ENCODE peak calls at places on chromosomes 2 and 18, in four cellular contexts. X is mammary epithelial cell; D is CD4-positive, CD25-positive, alpha-beta regulatory T cell; S is right lobe of liver. I is an unnamed sample.

GRCh38 chr2:120343433-120344105 is 2.4 kb upstream of the INHBB start:
- DNase-seq in D (peak; percentile 63), S (peak; percentile 85), X (peak; percentile 57), I (peak; percentile 37)

GRCh38 chr2:65129613-65130439 is at the start of gene RAB1A:
- DNase-seq in S (peak; percentile 100), X (peak; percentile 99), D (peak; percentile 100), I (peak; percentile 99)

GRCh38 chr2:47534179-47534919 is 131.4 kb downstream of the MSH2 start:
- DNase-seq in X (peak; percentile 74), D (no peak), S (no peak), I (no peak)

GRCh38 chr2:119650971-119651370 is 28.0 kb upstream of the TMEM177 start:
- DNase-seq in X (no peak), D (no peak), S (no peak), I (no peak)

GRCh38 chr2:227623225-227623624 is 5.9 kb downstream of the SCYGR4 start:
- DNase-seq in D (no peak), X (peak; percentile 35), S (no peak), I (no peak)

GRCh38 chr18:71808576-71808975 is 735.6 kb downstream of the CBLN2 start:
- DNase-seq in S (no peak), X (no peak), D (no peak), I (no peak)

GRCh38 chr2:170455617-170456426 is 259.3 kb upstream of the SP5 start:
- DNase-seq in X (no peak), S (no peak), D (no peak), I (no peak)

GRCh38 chr2:42385225-42385624 is 24.2 kb upstream of the COX7A2L start:
- DNase-seq in X (no peak), D (no peak), S (no peak), I (no peak)

GRCh38 chr2:231531408-231532188 is 1.4 kb upstream of the NMUR1 start:
- DNase-seq in D (no peak), X (no peak), S (no peak), I (no peak)

GRCh38 chr2:99697811-99698568 is 208.2 kb upstream of the REV1 start:
- DNase-seq in X (peak; percentile 45), D (no peak), S (no peak), I (no peak)

GRCh38 chr18:56884511-56884910 is 233.4 kb downstream of the WDR7 start:
- DNase-seq in D (no peak), S (no peak), X (peak; percentile 32), I (no peak)

GRCh38 chr2:2653221-2653620 is 322.1 kb upstream of the MYT1L start:
- DNase-seq in D (no peak), X (no peak), S (no peak), I (no peak)

GRCh38 chr2:160141944-160142343 is 58.1 kb downstream of the ITGB6 start:
- DNase-seq in S (no peak), X (no peak), D (no peak), I (no peak)

GRCh38 chr2:28981016-28981441 is at the start of gene TOGARAM2:
- DNase-seq in X (no peak), D (no peak), S (no peak), I (no peak)

GRCh38 chr2:173990970-173991819 is 26.0 kb upstream of the SP3 start:
- DNase-seq in S (peak; percentile 88), X (peak; percentile 34), D (no peak), I (no peak)

GRCh38 chr2:18824317-18824716 is 234.9 kb upstream of the NT5C1B start:
- DNase-seq in S (peak; percentile 72), X (no peak), D (no peak), I (no peak)

GRCh38 chr2:65432227-65433190 is at the start of gene SPRED2:
- DNase-seq in S (peak; percentile 96), X (peak; percentile 97), D (peak; percentile 80), I (peak; percentile 67)

GRCh38 chr2:212530991-212531390 is 7.6 kb downstream of the ERBB4 start:
- DNase-seq in D (no peak), X (no peak), S (no peak), I (no peak)

GRCh38 chr2:96264656-96265348 is 995 bp downstream of the TMEM127 start:
- DNase-seq in X (no peak), D (peak; percentile 63), S (peak; percentile 68), I (no peak)

GRCh38 chr2:23381084-23381483 is 3.9 kb upstream of the KLHL29 start:
- DNase-seq in X (peak; percentile 86), D (no peak), S (peak; percentile 71), I (peak; percentile 14)

GRCh38 chr2:65546406-65546805 is 114.0 kb upstream of the SPRED2 start:
- DNase-seq in D (no peak), X (no peak), S (no peak), I (no peak)

GRCh38 chr2:3837086-3837485 is 133.7 kb downstream of the DCDC2C start:
- DNase-seq in D (no peak), S (no peak), X (no peak), I (no peak)

GRCh38 chr2:197575987-197576386 is 60.1 kb downstream of the MOB4 start:
- DNase-seq in S (no peak), D (no peak), X (peak; percentile 42), I (no peak)

GRCh38 chr2:127575185-127575765 is 39.8 kb downstream of the MYO7B start:
- DNase-seq in X (no peak), D (peak; percentile 61), S (no peak), I (no peak)

GRCh38 chr2:37602040-37602439 is 69.4 kb downstream of the CDC42EP3 start:
- DNase-seq in S (no peak), X (no peak), D (peak; percentile 44), I (peak; percentile 32)

DNA sequence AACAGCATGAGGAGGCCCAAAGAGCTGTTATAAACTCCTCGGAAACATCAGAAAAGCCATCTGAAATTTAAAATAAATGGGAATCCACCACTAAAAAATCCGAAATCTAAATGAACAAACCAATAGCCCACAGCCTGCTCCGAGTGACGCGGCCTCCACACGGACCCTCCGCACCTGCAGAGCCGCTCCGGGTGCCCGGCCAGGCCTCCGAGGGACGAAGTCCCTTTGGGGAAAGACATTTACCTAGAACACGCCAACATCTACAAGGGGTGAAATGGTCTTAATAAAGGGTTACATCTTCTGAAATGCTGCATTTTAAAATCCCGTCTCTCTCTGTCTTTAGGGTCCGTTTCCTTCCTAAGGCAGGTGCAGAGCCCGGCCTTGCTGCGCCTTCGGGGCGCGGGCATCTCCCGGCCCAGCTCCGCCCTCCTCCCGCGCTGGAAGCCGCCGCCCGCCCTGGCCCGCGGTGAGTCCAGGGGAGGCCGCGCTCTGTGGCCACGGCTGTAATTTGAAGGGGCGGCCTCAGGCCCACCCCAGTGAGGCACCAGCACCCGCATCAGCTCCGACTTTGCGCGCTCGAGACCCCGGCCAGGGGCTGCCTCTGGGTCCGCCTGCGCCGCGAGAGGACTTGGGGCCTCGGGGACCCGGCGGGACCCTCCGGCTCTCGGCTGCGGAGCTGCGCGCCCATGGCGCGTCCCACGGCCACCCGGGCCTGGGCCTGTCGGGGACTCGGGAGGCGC is 42.3 kb upstream of the CTDP1 start:
- DNase-seq in D (no peak), X (no peak), S (no peak), I (no peak)
- H3K4me3 ChIP-seq in D (no peak overlapping the region), X (no peak overlapping the region), S (no peak overlapping the region), I (no peak overlapping the region)

GRCh38 chr2:85459771-85460170 is 41.3 kb downstream of the SH2D6 start:
- DNase-seq in S (no peak), X (no peak), D (no peak), I (no peak)

GRCh38 chr2:85457043-85457442 is 38.5 kb downstream of the SH2D6 start:
- DNase-seq in X (no peak), D (no peak), S (no peak), I (no peak)

GRCh38 chr2:85457877-85458316 is 39.4 kb downstream of the SH2D6 start:
- DNase-seq in D (no peak), S (no peak), X (peak; percentile 86), I (no peak)

GRCh38 chr2:85458611-85459563 is 40.4 kb downstream of the SH2D6 start:
- DNase-seq in D (no peak), S (no peak), X (no peak), I (no peak)

GRCh38 chr2:85462337-85462736 is 43.8 kb downstream of the SH2D6 start:
- DNase-seq in X (no peak), S (no peak), D (no peak), I (no peak)
- H3K27ac ChIP-seq in X (no peak overlapping the region), S (no peak overlapping the region), D (no peak overlapping the region), I (no peak overlapping the region)

DNA sequence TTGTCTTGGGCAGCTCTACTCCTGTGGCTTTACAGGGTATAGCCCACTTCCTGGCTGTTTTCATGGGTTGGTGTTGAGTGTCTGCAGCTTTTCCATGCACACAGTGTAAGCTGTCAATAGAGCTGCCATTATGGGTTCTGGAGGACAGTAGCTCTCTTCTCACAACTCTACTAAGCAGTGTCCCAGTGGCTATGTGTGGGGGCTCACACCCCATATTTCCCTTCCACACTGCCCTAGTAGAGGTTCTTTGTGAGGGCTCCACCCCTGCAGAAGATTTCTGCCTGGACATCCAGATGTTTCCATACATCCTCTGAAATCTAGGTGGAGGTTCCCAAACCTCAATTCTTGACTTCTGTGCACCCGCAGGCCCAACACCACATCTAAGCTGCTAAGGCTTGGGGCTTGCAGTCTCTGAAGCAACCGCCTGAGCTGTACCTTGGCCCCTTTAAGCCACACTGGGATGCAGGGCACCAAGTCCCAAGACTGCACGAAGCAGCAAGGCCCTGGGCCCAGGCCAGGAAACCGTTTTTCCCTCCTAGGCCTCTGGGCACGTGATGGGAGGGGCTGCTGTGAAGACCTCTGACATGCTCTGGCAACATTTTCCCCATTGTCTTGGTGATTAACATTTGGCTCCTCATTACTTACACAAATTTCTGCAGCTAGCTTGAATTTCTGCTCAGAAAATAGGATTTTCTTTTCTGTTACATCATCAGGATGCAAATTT is 9.4 kb downstream of the ELAC1 start:
- DNase-seq in X (no peak), S (no peak), D (no peak), I (no peak)
- H3K9me3 ChIP-seq in X (no peaks in the 10 kb centered on the region), S (no peaks in the 10 kb centered on the region), D (no peaks in the 10 kb centered on the region), I (no peaks in the 10 kb centered on the region)

GRCh38 chr18:48933578-48934399 is 17.0 kb downstream of the SMAD7 start:
- DNase-seq in S (no peak), D (no peak), X (peak; percentile 62), I (no peak)
- H3K4me3 ChIP-seq in S (no peak overlapping the region), D (peak overlapping the region; percentile 27), X (peak overlapping the region; percentile 21), I (no peak overlapping the region)

GRCh38 chr2:147829106-147829505 is 15.7 kb upstream of the ACVR2A start:
- DNase-seq in D (no peak), X (peak; percentile 55), S (no peak), I (no peak)
- H3K27ac ChIP-seq in D (no peak overlapping the region), X (no peak overlapping the region), S (no peak overlapping the region), I (no peak overlapping the region)